ENCODE peak calls at places on chromosomes 12 and 14, in seven cellular contexts. H is NCI-H1694 treated with DMSO at 0.1 percent for 48 hours, T is RPMI8226, O is AG20443, E is left cardiac atrium, Y is HFFc6, C is ureter. S is an unnamed sample.

GRCh38 chr12:94620611-94621010 is 29.7 kb downstream of the TMCC3 start:
- DNase-seq in H (no peak), T (no peak), O (no peak), E (no peak), Y (no peak), C (no peak), S (no peak)

GRCh38 chr12:92297932-92298681 is 152.5 kb upstream of the BTG1 start:
- DNase-seq in H (no peak), T (no peak), O (peak; percentile 76), E (peak; percentile 21), Y (peak; percentile 90), C (no peak), S (peak; percentile 62)

GRCh38 chr12:25056011-25056410 is 107.1 kb upstream of the BCAT1 start:
- DNase-seq in H (no peak), T (peak; percentile 60), O (no peak), E (no peak), Y (no peak), C (no peak), S (no peak)

GRCh38 chr12:91154131-91154530 is 28.5 kb downstream of the DCN start:
- DNase-seq in H (no peak), T (no peak), O (no peak), E (no peak), Y (no peak), C (no peak), S (no peak)

GRCh38 chr12:59620326-59620725 is 24.5 kb downstream of the SLC16A7 start:
- DNase-seq in H (no peak), T (peak; percentile 48), O (no peak), E (no peak), Y (no peak), C (no peak), S (no peak)

GRCh38 chr12:55034218-55034617 is 14.4 kb downstream of the NEUROD4 start:
- DNase-seq in H (no peak), T (no peak), O (no peak), E (no peak), Y (no peak), C (no peak), S (no peak)

GRCh38 chr14:29442720-29443119 is 484.9 kb downstream of the PRKD1 start:
- DNase-seq in H (no peak), T (no peak), O (peak; percentile 14), E (no peak), Y (peak; percentile 54), C (no peak), S (no peak)

GRCh38 chr12:15883536-15883935 is 1.3 kb downstream of the STRAP start:
- DNase-seq in H (no peak), T (peak; percentile 8), O (peak; percentile 7), E (no peak), Y (no peak), C (no peak), S (no peak)

GRCh38 chr12:6613015-6613775 is 6.0 kb upstream of the CHD4 start:
- DNase-seq in H (peak; percentile 57), T (peak; percentile 89), O (peak; percentile 68), E (peak; percentile 80), Y (peak; percentile 72), C (peak; percentile 88), S (peak; percentile 55)

GRCh38 chr14:37457334-37457733 is 137.7 kb downstream of the FOXA1 start:
- DNase-seq in H (no peak), T (no peak), O (no peak), E (no peak), Y (no peak), C (no peak), S (no peak)

GRCh38 chr12:40648519-40648918 is 43.7 kb upstream of the CNTN1 start:
- DNase-seq in H (no peak), T (no peak), O (no peak), E (no peak), Y (no peak), C (no peak), S (no peak)

GRCh38 chr14:67820428-67820881 is 876 bp downstream of the RAD51B start:
- DNase-seq in H (no peak), T (no peak), O (peak; percentile 44), E (no peak), Y (no peak), C (no peak), S (no peak)

GRCh38 chr12:124814741-124815613 is 48.7 kb downstream of the SCARB1 start:
- DNase-seq in H (peak; percentile 49), T (no peak), O (no peak), E (no peak), Y (no peak), C (no peak), S (no peak)

GRCh38 chr14:26917086-26917485 is 319.3 kb upstream of the NOVA1 start:
- DNase-seq in H (no peak), T (no peak), O (peak; percentile 47), E (no peak), Y (no peak), C (no peak), S (peak; percentile 91)

GRCh38 chr14:105203057-105203494 is 22.0 kb upstream of the NUDT14 start:
- DNase-seq in H (peak; percentile 95), T (peak; percentile 51), O (peak; percentile 92), E (peak; percentile 80), Y (peak; percentile 59), C (peak; percentile 84), S (peak; percentile 22)

GRCh38 chr12:89525002-89525823 is 617 bp upstream of the GALNT4 start:
- DNase-seq in H (no peak), T (peak; percentile 81), O (peak; percentile 52), E (peak; percentile 66), Y (no peak), C (peak; percentile 48), S (no peak)

GRCh38 chr14:50083467-50084337 is 32.7 kb downstream of the VCPKMT start:
- DNase-seq in H (no peak), T (no peak), O (no peak), E (no peak), Y (no peak), C (no peak), S (no peak)

GRCh38 chr14:86296173-86296572 is 766.2 kb downstream of the FLRT2 start:
- DNase-seq in H (peak; percentile 100), T (no peak), O (peak; percentile 50), E (no peak), Y (peak; percentile 27), C (no peak), S (peak; percentile 68)

GRCh38 chr12:117914686-117915085 is 54.1 kb downstream of the KSR2 start:
- DNase-seq in H (no peak), T (no peak), O (no peak), E (no peak), Y (no peak), C (no peak), S (no peak)

GRCh38 chr12:81859521-81859920 is 100.4 kb upstream of the PPFIA2 start:
- DNase-seq in H (no peak), T (no peak), O (no peak), E (no peak), Y (no peak), C (no peak), S (no peak)